ENCODE peak calls at places on chromosomes 7 and 10, in four cellular contexts. K is activated CD8-positive, alpha-beta T cell treated with anti-CD3 and anti-CD28 coated beads for 36 hours; Q is foreskin fibroblast; W is osteocyte. H is an unnamed sample.
A peak's percentile ranks its signal among the peaks of the same experiment; 100 is the strongest.

GRCh38 chr10:97714401-97715258 is 1.1 kb downstream of the MARVELD1 start:
- DNase-seq in W (peak; percentile 92), K (peak; percentile 40), Q (peak; percentile 95), H (no peak)

GRCh38 chr10:69214666-69215131 is 5.4 kb upstream of the HKDC1 start:
- DNase-seq in W (no peak), K (no peak), Q (no peak), H (no peak)

GRCh38 chr10:18313626-18314025 is 173.4 kb downstream of the CACNB2 start:
- DNase-seq in W (no peak), K (no peak), Q (no peak), H (no peak)

GRCh38 chr7:44275829-44276570 is 49.4 kb downstream of the CAMK2B start:
- DNase-seq in Q (no peak), K (peak; percentile 2), W (no peak), H (no peak)

GRCh38 chr10:69389827-69390490 is 26.8 kb downstream of the TACR2 start:
- DNase-seq in Q (peak; percentile 59), W (no peak), K (peak; percentile 31), H (no peak)

GRCh38 chr10:28411648-28412047 is 108.8 kb upstream of the MPP7 start:
- DNase-seq in Q (no peak), K (peak; percentile 55), W (no peak), H (no peak)

GRCh38 chr7:55622241-55622835 is 50.0 kb upstream of the VOPP1 start:
- DNase-seq in W (no peak), K (no peak), Q (peak; percentile 16), H (no peak)

GRCh38 chr10:35422236-35422635 is 85.9 kb downstream of the CCNY start:
- DNase-seq in Q (peak; percentile 51), K (no peak), W (no peak), H (no peak)

GRCh38 chr7:77415822-77416620 is at the start of gene GSAP:
- DNase-seq in K (peak; percentile 44), W (no peak), Q (peak; percentile 65), H (peak; percentile 69)

GRCh38 chr10:110865184-110865803 is 6.4 kb upstream of the PDCD4 start:
- DNase-seq in Q (peak; percentile 84), K (no peak), W (no peak), H (no peak)

GRCh38 chr7:131012477-131013031 is 278.5 kb upstream of the KLF14 start:
- DNase-seq in Q (peak; percentile 55), W (no peak), K (no peak), H (no peak)

GRCh38 chr7:2243483-2243840 is 1.4 kb downstream of the NUDT1 start:
- DNase-seq in Q (no peak), W (no peak), K (no peak), H (no peak)

GRCh38 chr7:17696422-17696821 is 243.9 kb downstream of the SNX13 start:
- DNase-seq in K (no peak), W (peak; percentile 94), Q (peak; percentile 54), H (no peak)

GRCh38 chr7:17912536-17913235 is 27.6 kb downstream of the SNX13 start:
- DNase-seq in K (no peak), W (no peak), Q (no peak), H (no peak)

GRCh38 chr10:109961181-109962001 is 38.1 kb upstream of the XPNPEP1 start:
- DNase-seq in K (no peak), Q (peak; percentile 57), W (no peak), H (no peak)

GRCh38 chr10:119737827-119738226 is 12.0 kb downstream of the INPP5F start:
- DNase-seq in Q (peak; percentile 92), W (no peak), K (peak; percentile 14), H (no peak)

GRCh38 chr7:112898432-112899290 is 108.5 kb upstream of the TMEM168 start:
- DNase-seq in Q (peak; percentile 82), W (no peak), K (peak; percentile 51), H (no peak)

GRCh38 chr10:13536674-13537366 is 8.0 kb upstream of the BEND7 start:
- DNase-seq in Q (peak; percentile 62), W (no peak), K (peak; percentile 61), H (no peak)

GRCh38 chr10:133060466-133060865 is 27.3 kb upstream of the ADGRA1 start:
- DNase-seq in Q (no peak), K (no peak), W (no peak), H (no peak)

GRCh38 chr10:114100848-114101741 is 57.4 kb downstream of the ADRB1 start:
- DNase-seq in W (no peak), Q (peak; percentile 63), K (peak; percentile 36), H (no peak)

GRCh38 chr10:43262043-43262901 is 4.6 kb downstream of the RASGEF1A start:
- DNase-seq in K (no peak), W (peak; percentile 81), Q (no peak), H (no peak)

GRCh38 chr7:95871078-95871848 is 98.9 kb downstream of the DYNC1I1 start:
- DNase-seq in K (peak; percentile 13), W (no peak), Q (peak; percentile 33), H (no peak)

GRCh38 chr7:87058739-87059524 is 522 bp downstream of the ELAPOR2 start:
- DNase-seq in W (no peak), K (peak; percentile 21), Q (peak; percentile 11), H (no peak)

GRCh38 chr7:70870349-70870748 is 261.6 kb upstream of the GALNT17 start:
- DNase-seq in Q (no peak), K (no peak), W (no peak), H (no peak)

GRCh38 chr7:147894271-147894670 is 696.3 kb upstream of the C7orf33 start:
- DNase-seq in W (no peak), Q (no peak), K (no peak), H (no peak)
- TF ChIP-seq CTCF in W (no peak), Q (no peak), K (no peak), H (no peak)

DNA sequence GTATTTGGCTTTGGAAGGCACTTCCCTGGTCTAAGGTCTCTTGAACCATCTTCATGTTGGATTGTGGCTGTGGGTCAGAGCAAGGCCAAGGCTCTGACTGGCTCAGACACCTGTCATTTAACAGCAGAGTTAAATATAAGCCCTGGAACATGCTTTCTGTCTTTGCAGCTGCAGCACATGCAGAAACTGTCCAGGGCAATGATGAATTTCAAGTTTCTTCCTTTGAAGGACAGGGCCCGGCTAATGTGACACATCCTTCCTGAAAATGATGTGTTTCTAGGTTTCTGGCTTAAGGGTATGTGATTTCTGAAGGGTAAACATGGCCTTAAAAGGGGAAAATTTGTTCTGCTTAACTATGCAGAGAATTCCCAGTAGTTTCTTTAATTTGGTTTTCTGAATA is 34.0 kb upstream of the SLC35B4 start:
- DNase-seq in K (peak; percentile 3), Q (no peak), W (no peak), H (no peak)
- TF ChIP-seq CTCF in K (no peak), Q (no peak), W (no peak), H (no peak)

GRCh38 chr10:26269754-26270153 is 53.2 kb downstream of the GAD2 start:
- DNase-seq in Q (no peak), K (no peak), W (peak; percentile 11), H (no peak)
- TF ChIP-seq CTCF in Q (no peak), K (no peak), W (peak; percentile 17), H (no peak)

DNA sequence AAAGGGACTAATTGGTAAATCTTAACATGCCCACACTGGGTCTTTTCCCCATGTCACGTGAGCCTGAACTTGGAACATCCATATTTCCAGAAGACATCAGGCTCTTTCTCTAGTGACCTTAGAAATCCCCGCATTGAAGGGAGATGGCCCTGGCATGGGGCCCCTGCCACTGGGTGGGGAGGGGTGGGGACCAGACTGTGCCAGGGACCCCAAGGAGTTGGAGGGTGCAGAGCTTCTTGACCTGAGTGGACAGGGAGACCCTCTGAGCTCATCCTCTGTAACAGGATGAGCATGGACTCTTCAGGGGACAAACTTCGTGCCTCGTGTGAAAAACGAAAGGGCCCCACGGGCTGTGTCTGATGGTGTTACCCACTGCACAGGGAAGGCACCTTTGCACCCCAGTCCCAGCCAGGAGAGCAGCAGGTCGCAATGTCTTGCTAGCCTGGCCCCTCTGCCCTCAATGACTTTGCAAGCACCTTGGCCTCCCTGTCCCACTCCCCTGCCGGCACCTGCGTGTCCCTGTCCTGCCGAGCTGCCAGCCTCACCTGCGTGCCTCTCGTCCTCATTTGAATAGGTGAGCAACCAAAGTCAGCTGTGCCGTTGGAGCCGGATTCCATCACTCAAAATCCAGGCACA is 235.1 kb downstream of the EBF3 start:
- DNase-seq in Q (no peak), K (no peak), W (peak; percentile 77), H (no peak)
- TF ChIP-seq CTCF in Q (no peak), K (no peak), W (no peak), H (no peak)

GRCh38 chr7:118369987-118370386 is 145.5 kb downstream of the ANKRD7 start:
- DNase-seq in W (no peak), K (no peak), Q (no peak), H (no peak)

GRCh38 chr7:118368958-118369357 is 144.5 kb downstream of the ANKRD7 start:
- DNase-seq in Q (no peak), W (no peak), K (no peak), H (no peak)

DNA sequence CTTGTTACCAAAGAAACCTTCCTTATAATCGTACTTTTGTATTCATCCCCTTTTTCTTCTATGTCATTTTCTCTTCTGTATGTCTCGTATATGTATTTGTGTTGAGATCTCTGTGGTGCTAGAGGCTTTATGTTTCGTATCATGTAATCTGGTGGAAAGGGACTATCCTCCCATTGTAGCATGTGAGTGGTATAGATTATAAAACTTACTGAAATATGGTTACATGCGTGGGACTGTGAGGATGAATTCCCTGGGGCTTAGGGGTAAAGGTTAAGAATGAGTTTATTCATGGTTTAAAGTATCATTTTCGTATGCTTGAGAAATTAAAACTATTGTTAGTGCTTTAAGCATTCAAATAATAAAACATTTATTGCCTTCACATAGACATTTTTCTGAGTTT is 141.9 kb downstream of the ANKRD7 start:
- DNase-seq in K (no peak), Q (no peak), W (no peak), H (no peak)
- TF ChIP-seq CTCF in K (no peak), Q (no peak), W (no peak), H (no peak)

GRCh38 chr10:3265081-3265480 is 92.5 kb upstream of the PITRM1 start:
- DNase-seq in Q (no peak), W (no peak), K (no peak), H (no peak)

GRCh38 chr10:3261921-3262320 is 89.3 kb upstream of the PITRM1 start:
- DNase-seq in W (no peak), Q (no peak), K (no peak), H (no peak)

GRCh38 chr10:3263082-3263481 is 90.5 kb upstream of the PITRM1 start:
- DNase-seq in W (no peak), K (no peak), Q (no peak), H (no peak)

GRCh38 chr10:3264178-3264867 is 91.7 kb upstream of the PITRM1 start:
- DNase-seq in W (no peak), K (no peak), Q (no peak), H (no peak)

GRCh38 chr10:3263747-3264146 is 91.2 kb upstream of the PITRM1 start:
- DNase-seq in W (no peak), Q (no peak), K (no peak), H (no peak)
- TF ChIP-seq CTCF in W (no peak), Q (no peak), K (no peak), H (no peak)

DNA sequence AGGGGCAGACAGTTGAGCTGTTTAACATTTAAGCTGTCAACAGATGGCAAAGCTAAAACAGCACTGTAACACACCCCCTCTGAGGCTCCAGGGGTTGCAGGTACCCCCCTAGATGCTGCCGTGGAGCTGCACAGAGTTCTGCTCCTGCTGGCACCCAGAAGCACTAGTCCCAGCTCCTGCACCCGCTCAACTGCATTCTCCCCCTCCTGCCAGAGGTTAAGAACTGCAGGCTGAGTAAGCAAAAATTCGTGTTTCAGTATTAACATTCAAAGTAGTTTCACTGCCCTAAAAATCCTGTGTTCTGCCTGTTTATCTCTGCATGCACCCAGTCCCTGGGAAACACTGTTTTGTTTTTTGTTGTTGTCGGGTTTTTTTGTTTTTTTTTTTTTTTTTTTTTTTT is 790.8 kb upstream of the KCND2 start:
- DNase-seq in Q (no peak), K (no peak), W (no peak), H (no peak)
- TF ChIP-seq CTCF in Q (no peak), K (no peak), W (peak; percentile 49), H (no peak)

GRCh38 chr10:129658673-129659072 is 191.6 kb downstream of the MGMT start:
- DNase-seq in K (no peak), Q (no peak), W (no peak), H (no peak)
- TF ChIP-seq CTCF in K (no peak), Q (no peak), W (peak; percentile 21), H (no peak)

H was measured in activated B cell treated with CpG ODN at 0.5 μM for 24 hours.